ENCODE peak calls at places on chromosomes 3 and 15, in four cellular contexts. T is psoas muscle, B is astrocyte, S is BJ. Y is an unnamed sample.

GRCh38 chr15:56524915-56525314 is 60.0 kb upstream of the MNS1 start:
- DNase-seq in T (no peak), B (peak), S (no peak), Y (no peak)

GRCh38 chr15:90261811-90262210 is 3.7 kb upstream of the NGRN start:
- DNase-seq in T (no peak), B (peak), S (no peak), Y (no peak)

GRCh38 chr15:71120428-71120944 is 5.2 kb downstream of the THSD4 start:
- DNase-seq in T (no peak), B (no peak), S (no peak), Y (no peak)

GRCh38 chr15:25532269-25532668 is 93.4 kb upstream of the UBE3A start:
- DNase-seq in T (no peak), B (no peak), S (no peak), Y (no peak)

GRCh38 chr15:66647358-66647757 is 54.7 kb upstream of the SMAD6 start:
- DNase-seq in T (no peak), B (no peak), S (no peak), Y (peak)

GRCh38 chr15:36810656-36811449 is 231.4 kb downstream of the CDIN1 start:
- DNase-seq in T (no peak), B (no peak), S (no peak), Y (no peak)

GRCh38 chr15:64163662-64164362 is 990 bp upstream of the PPIB start:
- DNase-seq in T (no peak), B (no peak), S (no peak), Y (no peak)

GRCh38 chr15:98547741-98548166 is 100.6 kb upstream of the IGF1R start:
- DNase-seq in T (peak), B (peak), S (no peak), Y (no peak)

GRCh38 chr3:180909369-180910127 is 2.9 kb upstream of the FXR1 start:
- DNase-seq in T (no peak), B (no peak), S (no peak), Y (no peak)

GRCh38 chr15:68113273-68113672 is 59.2 kb downstream of the PIAS1 start:
- DNase-seq in T (no peak), B (peak), S (no peak), Y (peak)

DNA sequence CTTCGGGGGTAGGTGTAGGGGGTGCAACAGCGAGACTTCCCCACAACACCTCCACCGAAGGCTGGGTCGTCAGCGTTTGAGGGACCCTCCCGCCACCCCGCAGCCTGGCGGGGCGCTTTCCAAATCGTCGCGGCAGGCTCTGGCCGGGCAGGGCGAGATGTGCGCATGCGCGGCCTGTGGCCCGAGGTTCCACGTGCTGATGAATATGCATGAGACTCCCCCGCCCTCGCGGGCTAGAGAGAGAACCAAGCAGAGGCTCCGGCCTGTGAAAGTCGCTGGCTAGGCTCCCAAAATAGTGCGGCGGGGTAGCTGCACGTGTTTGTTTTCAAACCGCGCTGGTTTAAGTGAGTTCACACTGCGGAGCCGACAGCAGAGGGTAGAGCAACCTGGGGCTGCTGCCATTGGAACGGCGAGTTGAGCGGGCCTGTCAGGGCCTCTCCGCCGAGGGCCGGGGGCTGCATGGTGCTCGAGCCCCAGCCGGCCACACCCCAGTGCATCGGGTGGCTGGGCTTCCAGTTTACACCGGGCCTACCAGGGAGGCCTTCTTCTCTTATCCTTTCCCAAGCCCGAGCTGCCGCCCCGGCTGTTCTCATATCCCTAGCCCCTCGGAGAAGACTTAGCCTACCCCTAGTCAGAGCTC is 10.0 kb downstream of the ZIC1 start:
- DNase-seq in T (peak), B (peak), S (no peak), Y (no peak)
- H3K4me3 ChIP-seq in T (peak), B (peak), S (peak), Y (no peak)

DNA sequence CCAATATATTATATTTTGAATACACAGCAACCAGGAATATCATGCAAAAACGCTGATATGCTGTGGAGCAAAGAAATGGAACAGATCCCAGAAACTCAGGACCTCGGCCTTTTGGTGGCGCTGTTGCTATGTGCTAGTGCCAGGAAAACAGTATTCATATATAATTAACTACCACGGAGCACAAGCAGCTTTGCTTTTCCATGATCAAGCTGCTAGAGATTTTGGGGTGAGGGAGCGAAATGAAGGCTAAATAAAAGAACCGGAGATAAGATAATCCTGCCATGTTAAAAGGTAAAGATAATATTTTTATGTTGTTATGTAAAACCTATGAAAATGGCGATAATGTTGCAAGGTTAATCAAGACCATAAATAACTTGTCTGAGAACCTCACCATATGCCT is 157.7 kb upstream of the FAM3D start:
- DNase-seq in T (no peak), B (peak), S (no peak), Y (peak)
- TF ChIP-seq CTCF in T (peak), B (peak), S (peak), Y (peak)

DNA sequence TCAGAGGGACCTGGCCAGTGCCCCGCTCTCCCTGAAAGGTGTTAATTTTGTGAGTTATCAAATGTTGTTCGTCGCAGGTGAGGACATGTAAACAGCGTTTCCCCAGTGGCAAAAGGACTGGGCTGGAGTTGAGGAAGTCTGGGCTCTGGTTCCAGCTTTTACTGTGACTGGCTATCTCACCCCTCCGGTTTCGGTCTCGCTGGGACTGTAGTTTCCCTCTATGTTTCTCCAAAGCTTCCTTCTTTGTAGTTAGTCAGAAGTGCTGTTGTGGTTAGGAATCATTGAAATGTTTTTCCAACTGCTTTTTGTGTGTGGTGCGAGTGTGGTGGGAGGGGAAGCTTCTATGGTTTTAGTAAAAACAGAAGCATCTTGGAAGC is 983 bp upstream of the CLDN1 start:
- DNase-seq in T (no peak), B (peak), S (no peak), Y (no peak)
- H3K4me3 ChIP-seq in T (no peak), B (no peak), S (no peak), Y (no peak)

GRCh38 chr15:59738676-59739075 is 49.6 kb upstream of the BNIP2 start:
- DNase-seq in T (no peak), B (no peak), S (no peak), Y (peak)

GRCh38 chr15:59739557-59740186 is 50.6 kb upstream of the BNIP2 start:
- DNase-seq in T (no peak), B (no peak), S (no peak), Y (no peak)

GRCh38 chr15:59746777-59747176 is 57.7 kb upstream of the BNIP2 start:
- DNase-seq in T (no peak), B (no peak), S (no peak), Y (no peak)

GRCh38 chr15:59736181-59736580 is 47.1 kb upstream of the BNIP2 start:
- DNase-seq in T (no peak), B (no peak), S (no peak), Y (no peak)

DNA sequence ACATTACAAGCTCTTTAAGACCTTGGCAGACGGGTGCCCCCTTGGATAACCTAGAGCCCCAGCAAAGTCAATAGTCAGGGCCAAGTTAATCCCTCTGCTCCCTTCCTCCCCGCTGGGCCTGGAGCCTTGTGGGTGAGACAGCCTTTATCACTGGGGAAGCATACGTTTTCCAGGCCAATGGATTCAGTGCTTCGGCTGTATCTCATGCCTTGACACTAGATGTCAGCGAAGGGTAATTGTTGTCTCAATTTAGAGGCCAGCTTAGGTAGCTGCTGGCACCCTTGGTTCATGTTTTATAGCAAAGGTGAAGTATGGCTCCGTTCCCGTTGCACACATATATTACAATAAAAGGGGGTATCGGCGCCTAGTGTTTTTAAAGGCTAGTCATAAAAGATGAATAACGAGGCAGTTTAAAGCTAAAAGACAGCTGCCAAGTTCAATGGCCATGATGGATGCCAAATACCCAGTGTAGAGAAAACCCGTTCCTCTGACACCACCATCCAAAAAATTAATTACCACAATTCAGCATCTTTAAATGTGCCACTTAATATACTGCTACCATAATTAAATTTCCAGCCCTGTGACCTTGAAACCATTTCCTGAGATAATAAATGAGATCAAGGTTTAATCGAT is 52.3 kb upstream of the BNIP2 start:
- DNase-seq in T (no peak), B (no peak), S (no peak), Y (peak)
- TF ChIP-seq CTCF in T (peak), B (no peak), S (no peak), Y (peak)

GRCh38 chr15:22794063-22794462 is 7.6 kb downstream of the NIPA1 start:
- DNase-seq in T (no peak), B (no peak), S (no peak), Y (no peak)

GRCh38 chr15:22796079-22796478 is 9.6 kb downstream of the NIPA1 start:
- DNase-seq in T (no peak), B (no peak), S (no peak), Y (no peak)

GRCh38 chr15:22799902-22800301 is 13.5 kb downstream of the NIPA1 start:
- DNase-seq in T (no peak), B (no peak), S (no peak), Y (no peak)

GRCh38 chr15:22794621-22795167 is 8.2 kb downstream of the NIPA1 start:
- DNase-seq in T (no peak), B (no peak), S (no peak), Y (no peak)

GRCh38 chr15:22795206-22796063 is 9.0 kb downstream of the NIPA1 start:
- DNase-seq in T (no peak), B (no peak), S (no peak), Y (no peak)
- H3K4me3 ChIP-seq in T (no peak), B (no peak), S (no peak), Y (no peak)

GRCh38 chr3:75906555-75907112 is 121.3 kb upstream of the ZNF717 start:
- DNase-seq in T (peak), B (peak), S (no peak), Y (no peak)
- TF ChIP-seq CTCF in T (no peak), B (no peak), S (no peak), Y (peak)

Y was measured in LNCaP clone FGC.